ENCODE peak calls at places on chromosomes 13 and 19, in five cellular contexts. Y is fibroblast of pulmonary artery; S is suprapubic skin; V is cardiac muscle cell; N is CD8-positive, alpha-beta T cell. Z is an unnamed sample.

GRCh38 chr19:22523940-22524339 is 101.8 kb upstream of the ZNF98 start:
- DNase-seq in N (no peak), V (no peak), S (no peak), Y (no peak), Z (no peak)

GRCh38 chr19:19679176-19680073 is 10.8 kb downstream of the ZNF101 start:
- DNase-seq in Y (no peak), V (no peak), S (no peak), N (no peak), Z (no peak)

GRCh38 chr13:110605132-110605531 is 10.2 kb upstream of the NAXD start:
- DNase-seq in V (no peak), N (no peak), Y (no peak), S (no peak), Z (no peak)

GRCh38 chr19:7488736-7489353 is at the start of gene PEX11G:
- DNase-seq in Y (peak), S (peak), V (peak), N (peak), Z (peak)

GRCh38 chr19:38596057-38596981 is 21.4 kb downstream of the MAP4K1 start:
- DNase-seq in Y (no peak), V (peak), S (no peak), N (no peak), Z (peak)

GRCh38 chr19:49564616-49565045 is 15.7 kb downstream of the NOSIP start:
- DNase-seq in S (no peak), N (no peak), V (no peak), Y (no peak), Z (no peak)

GRCh38 chr13:100826441-100826840 is 151.8 kb upstream of the TMTC4 start:
- DNase-seq in Y (no peak), N (no peak), V (no peak), S (no peak), Z (no peak)

GRCh38 chr13:83221256-83221655 is 661.0 kb downstream of the SLITRK1 start:
- DNase-seq in Y (peak), S (no peak), N (no peak), V (peak), Z (no peak)

GRCh38 chr19:54465367-54466109 is 2.0 kb upstream of the LENG9 start:
- DNase-seq in N (no peak), S (peak), Y (no peak), V (no peak), Z (no peak)

GRCh38 chr13:42977219-42977659 is 14.8 kb downstream of the EPSTI1 start:
- DNase-seq in Y (no peak), N (no peak), S (no peak), V (no peak), Z (no peak)

GRCh38 chr19:41617941-41618730 is 8.7 kb downstream of the CEACAM4 start:
- DNase-seq in Y (no peak), N (no peak), S (no peak), V (no peak), Z (no peak)

DNA sequence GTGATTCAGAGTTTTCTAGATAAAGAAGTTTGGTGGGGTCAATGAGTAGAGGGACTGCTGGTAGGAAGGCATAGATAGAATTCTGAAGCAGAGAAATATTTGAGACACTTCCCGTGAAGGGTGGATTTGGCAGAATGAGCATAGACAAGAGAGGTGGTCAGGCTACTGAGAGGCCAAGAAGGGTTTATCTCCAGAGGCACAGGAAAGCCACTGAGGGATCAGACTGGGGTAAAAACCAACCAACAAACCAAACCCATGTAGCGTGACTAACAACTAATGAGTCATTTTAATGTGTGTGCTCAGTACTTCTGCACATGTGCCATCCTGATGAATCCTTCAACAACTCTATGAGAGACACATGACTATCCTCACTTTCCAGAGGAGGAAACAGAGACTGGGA is 60.0 kb upstream of the SERP2 start:
- DNase-seq in Y (peak), V (peak), N (no peak), S (no peak), Z (no peak)
- H3K4me3 ChIP-seq in Y (no peak), V (no peak), N (no peak), S (no peak), Z (no peak)

GRCh38 chr19:30882411-30883005 is 466.7 kb downstream of the TSHZ3 start:
- DNase-seq in V (no peak), S (no peak), N (no peak), Y (no peak), Z (no peak)

GRCh38 chr19:30883071-30883470 is 466.2 kb downstream of the TSHZ3 start:
- DNase-seq in N (no peak), Y (no peak), V (no peak), S (no peak), Z (no peak)

GRCh38 chr19:30887042-30887441 is 462.2 kb downstream of the TSHZ3 start:
- DNase-seq in Y (no peak), S (no peak), V (no peak), N (no peak), Z (no peak)

GRCh38 chr19:30881986-30882385 is 467.2 kb downstream of the TSHZ3 start:
- DNase-seq in S (no peak), N (no peak), Y (no peak), V (no peak), Z (no peak)

DNA sequence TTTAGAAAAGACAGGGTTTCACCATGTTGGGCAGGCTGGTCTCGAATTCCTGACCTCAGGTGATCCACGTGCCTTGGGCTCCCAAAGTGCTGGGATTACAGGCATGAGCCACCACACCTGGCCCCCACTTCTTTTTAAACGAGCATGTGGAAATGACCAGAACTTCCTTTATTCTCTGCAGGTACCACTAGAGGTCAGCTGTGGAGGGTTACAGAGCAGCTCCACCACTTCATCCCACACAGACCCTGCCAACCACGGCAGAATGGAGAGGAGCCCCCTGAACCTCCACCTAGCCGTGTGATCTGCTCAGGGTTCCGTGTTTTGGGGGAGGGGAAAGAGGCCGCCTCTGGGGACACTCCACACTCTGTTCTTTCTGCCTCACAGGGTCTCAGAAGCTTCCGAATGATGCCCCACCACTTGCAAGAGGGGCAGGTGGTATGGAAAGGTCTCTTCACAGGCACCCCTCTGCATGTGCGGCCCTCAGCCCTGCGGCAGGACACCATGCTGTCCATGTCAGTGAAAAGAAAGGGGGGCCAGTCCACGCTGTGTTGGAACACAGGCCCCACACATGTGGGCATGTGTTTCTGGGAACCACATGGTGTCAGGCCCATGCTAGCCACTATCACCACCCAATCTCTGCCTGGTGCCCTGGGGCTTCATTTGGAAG is 465.0 kb downstream of the TSHZ3 start:
- DNase-seq in V (no peak), N (no peak), S (no peak), Y (no peak), Z (no peak)
- H3K4me3 ChIP-seq in V (no peak), N (no peak), S (no peak), Y (no peak), Z (no peak)

GRCh38 chr19:30669329-30670010 is 297.3 kb downstream of the ZNF536 start:
- DNase-seq in S (no peak), N (peak), V (peak), Y (peak), Z (no peak)
- H3K4me3 ChIP-seq in S (no peak), N (no peak), V (no peak), Y (no peak), Z (peak)

DNA sequence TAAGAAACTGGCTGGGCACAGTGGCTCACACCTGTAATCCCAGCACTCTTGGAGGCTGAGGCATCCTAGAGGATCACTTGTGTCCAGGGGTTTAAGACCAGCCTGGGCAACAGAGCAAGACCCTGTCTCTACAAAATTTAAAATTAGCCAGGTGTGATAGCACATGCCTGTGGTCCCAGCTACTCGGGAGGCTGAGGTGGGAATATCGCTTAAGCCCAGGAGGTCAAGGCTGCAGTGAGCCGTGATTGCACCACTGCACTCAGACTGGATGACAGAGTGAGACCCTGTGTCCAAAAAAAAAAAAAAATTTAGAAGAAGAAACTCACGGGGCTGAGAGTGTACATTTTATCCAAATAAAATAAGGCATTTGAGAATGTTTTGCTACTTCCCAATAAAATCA is 58.9 kb downstream of the ZAR1L start:
- DNase-seq in Y (no peak), N (no peak), V (no peak), S (no peak), Z (no peak)
- H3K4me3 ChIP-seq in Y (no peak), N (no peak), V (no peak), S (no peak), Z (no peak)

GRCh38 chr19:21491161-21491560 is 14.2 kb upstream of the ZNF429 start:
- DNase-seq in V (no peak), Y (no peak), N (no peak), S (no peak), Z (no peak)

GRCh38 chr19:21498651-21499050 is 6.8 kb upstream of the ZNF429 start:
- DNase-seq in N (no peak), Y (no peak), V (no peak), S (no peak), Z (no peak)

GRCh38 chr19:21492932-21493906 is 12.2 kb upstream of the ZNF429 start:
- DNase-seq in V (no peak), N (no peak), S (no peak), Y (no peak), Z (no peak)

GRCh38 chr19:21496876-21497275 is 8.5 kb upstream of the ZNF429 start:
- DNase-seq in N (no peak), Y (no peak), S (no peak), V (no peak), Z (no peak)
- H3K4me3 ChIP-seq in N (no peak), Y (no peak), S (no peak), V (no peak), Z (no peak)

GRCh38 chr13:50353651-50354415 is 338.6 kb downstream of the KCNRG start:
- DNase-seq in V (peak), N (no peak), S (no peak), Y (peak), Z (no peak)

GRCh38 chr13:50355797-50356196 is 340.6 kb downstream of the KCNRG start:
- DNase-seq in Y (no peak), V (no peak), S (no peak), N (no peak), Z (no peak)

GRCh38 chr13:50348402-50348801 is 333.2 kb downstream of the KCNRG start:
- DNase-seq in Y (no peak), S (no peak), V (no peak), N (no peak), Z (no peak)

GRCh38 chr13:50357136-50357535 is 341.9 kb downstream of the KCNRG start:
- DNase-seq in N (no peak), S (no peak), V (no peak), Y (no peak), Z (no peak)

GRCh38 chr13:50352720-50353491 is 337.7 kb downstream of the KCNRG start:
- DNase-seq in S (no peak), V (no peak), N (no peak), Y (no peak), Z (no peak)
- H3K4me3 ChIP-seq in S (no peak), V (no peak), N (no peak), Y (no peak), Z (no peak)

Z was measured in iPS DF 6.9.